ENCODE peak calls at places on chromosome 20, in seven cellular contexts. J, T, M, X, Z, Q and I are unnamed samples.

GRCh38 chr20:52945862-52946522 is 26.2 kb upstream of the TSHZ2 start:
- DNase-seq in J (no peak), T (no peak), M (no peak), X (no peak), Z (no peak), Q (no peak), I (no peak)

GRCh38 chr20:36461600-36462439 is 79.5 kb upstream of the MYL9 start:
- DNase-seq in J (peak; percentile 79), T (peak; percentile 77), M (no peak), X (peak; percentile 61), Z (no peak), Q (peak; percentile 83), I (no peak)

GRCh38 chr20:63640086-63640485 is 13.1 kb downstream of the STMN3 start:
- DNase-seq in J (no peak), T (no peak), M (no peak), X (no peak), Z (no peak), Q (peak; percentile 71), I (no peak)

GRCh38 chr20:54215157-54215789 is 7.4 kb downstream of the PFDN4 start:
- DNase-seq in J (no peak), T (no peak), M (no peak), X (no peak), Z (no peak), Q (no peak), I (no peak)

GRCh38 chr20:36197271-36197670 is 39.0 kb upstream of the AAR2 start:
- DNase-seq in J (no peak), T (no peak), M (no peak), X (no peak), Z (no peak), Q (no peak), I (no peak)

GRCh38 chr20:58084966-58085365 is 143.5 kb downstream of the ANKRD60 start:
- DNase-seq in J (no peak), T (no peak), M (no peak), X (no peak), Z (no peak), Q (no peak), I (no peak)

GRCh38 chr20:43550456-43550855 is 8.4 kb upstream of the SGK2 start:
- DNase-seq in J (no peak), T (no peak), M (no peak), X (no peak), Z (no peak), Q (no peak), I (no peak)

GRCh38 chr20:53413188-53413631 is 180.4 kb downstream of the ZNF217 start:
- DNase-seq in J (peak; percentile 96), T (no peak), M (no peak), X (no peak), Z (no peak), Q (peak; percentile 66), I (peak; percentile 69)

GRCh38 chr20:9417665-9418064 is 96.7 kb upstream of the LAMP5 start:
- DNase-seq in J (no peak), T (no peak), M (no peak), X (no peak), Z (no peak), Q (no peak), I (no peak)

GRCh38 chr20:10730629-10731183 is 56.9 kb upstream of the JAG1 start:
- DNase-seq in J (no peak), T (no peak), M (no peak), X (no peak), Z (no peak), Q (no peak), I (no peak)

GRCh38 chr20:54320148-54320607 is 112.3 kb downstream of the PFDN4 start:
- DNase-seq in J (peak; percentile 46), T (no peak), M (no peak), X (no peak), Z (no peak), Q (no peak), I (no peak)

GRCh38 chr20:64137598-64138031 is 26.6 kb upstream of the MYT1 start:
- DNase-seq in J (no peak), T (no peak), M (no peak), X (no peak), Z (no peak), Q (peak; percentile 46), I (no peak)

GRCh38 chr20:48962976-48963730 is 41.6 kb downstream of the ARFGEF2 start:
- DNase-seq in J (no peak), T (no peak), M (no peak), X (no peak), Z (no peak), Q (no peak), I (no peak)

GRCh38 chr20:17610566-17611289 is 40.9 kb downstream of the DSTN start:
- DNase-seq in J (peak; percentile 59), T (no peak), M (no peak), X (no peak), Z (no peak), Q (peak; percentile 69), I (no peak)

GRCh38 chr20:44728835-44729342 is 13.7 kb downstream of the CCN5 start:
- DNase-seq in J (peak; percentile 81), T (peak; percentile 64), M (no peak), X (no peak), Z (no peak), Q (peak; percentile 78), I (no peak)

GRCh38 chr20:44724423-44725091 is 9.4 kb downstream of the CCN5 start:
- DNase-seq in J (no peak), T (no peak), M (no peak), X (no peak), Z (no peak), Q (peak; percentile 59), I (no peak)

GRCh38 chr20:44725852-44726251 is 10.7 kb downstream of the CCN5 start:
- DNase-seq in J (no peak), T (no peak), M (no peak), X (no peak), Z (no peak), Q (no peak), I (no peak)

GRCh38 chr20:44723798-44724362 is 8.7 kb downstream of the CCN5 start:
- DNase-seq in J (no peak), T (no peak), M (no peak), X (no peak), Z (no peak), Q (peak; percentile 46), I (no peak)

DNA sequence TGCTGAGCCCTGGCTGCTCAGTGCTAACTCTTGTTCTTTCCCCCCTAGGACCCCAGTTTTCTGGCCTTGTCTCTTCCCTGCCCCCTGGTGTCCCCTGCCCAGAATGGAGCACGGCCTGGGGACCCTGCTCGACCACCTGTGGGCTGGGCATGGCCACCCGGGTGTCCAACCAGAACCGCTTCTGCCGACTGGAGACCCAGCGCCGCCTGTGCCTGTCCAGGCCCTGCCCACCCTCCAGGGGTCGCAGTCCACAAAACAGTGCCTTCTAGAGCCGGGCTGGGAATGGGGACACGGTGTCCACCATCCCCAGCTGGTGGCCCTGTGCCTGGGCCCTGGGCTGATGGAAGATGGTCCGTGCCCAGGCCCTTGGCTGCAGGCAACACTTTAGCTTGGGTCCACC is 11.9 kb downstream of the CCN5 start:
- DNase-seq in J (no peak), T (no peak), M (no peak), X (no peak), Z (no peak), Q (no peak), I (no peak)
- TF ChIP-seq CTCF in J (peak; percentile 36), T (no peak), M (no peak), X (no peak), Z (no peak), Q (no peak), I (no peak)

DNA sequence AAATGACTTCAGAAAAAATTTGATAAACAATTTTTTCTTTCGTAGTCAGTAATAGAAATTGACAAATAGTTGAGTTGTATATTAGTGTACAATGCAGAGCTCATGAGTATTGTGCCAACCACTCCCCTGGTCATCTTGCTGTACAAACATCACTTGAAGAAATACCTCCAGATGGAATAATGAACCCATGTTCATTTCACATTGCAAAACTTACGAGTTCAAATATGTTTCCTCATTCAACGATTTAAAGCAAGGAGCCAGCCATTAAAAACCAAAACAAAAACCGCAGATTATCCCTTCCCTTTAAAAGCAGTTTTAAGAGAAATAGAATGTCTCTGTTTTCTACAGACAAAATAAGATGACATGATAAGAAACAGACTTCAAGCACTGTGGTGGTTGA is 62.5 kb downstream of the RALGAPA2 start:
- DNase-seq in J (no peak), T (no peak), M (no peak), X (no peak), Z (no peak), Q (no peak), I (no peak)
- TF ChIP-seq CTCF in J (no peak), T (no peak), M (no peak), X (no peak), Z (no peak), Q (no peak), I (no peak)

DNA sequence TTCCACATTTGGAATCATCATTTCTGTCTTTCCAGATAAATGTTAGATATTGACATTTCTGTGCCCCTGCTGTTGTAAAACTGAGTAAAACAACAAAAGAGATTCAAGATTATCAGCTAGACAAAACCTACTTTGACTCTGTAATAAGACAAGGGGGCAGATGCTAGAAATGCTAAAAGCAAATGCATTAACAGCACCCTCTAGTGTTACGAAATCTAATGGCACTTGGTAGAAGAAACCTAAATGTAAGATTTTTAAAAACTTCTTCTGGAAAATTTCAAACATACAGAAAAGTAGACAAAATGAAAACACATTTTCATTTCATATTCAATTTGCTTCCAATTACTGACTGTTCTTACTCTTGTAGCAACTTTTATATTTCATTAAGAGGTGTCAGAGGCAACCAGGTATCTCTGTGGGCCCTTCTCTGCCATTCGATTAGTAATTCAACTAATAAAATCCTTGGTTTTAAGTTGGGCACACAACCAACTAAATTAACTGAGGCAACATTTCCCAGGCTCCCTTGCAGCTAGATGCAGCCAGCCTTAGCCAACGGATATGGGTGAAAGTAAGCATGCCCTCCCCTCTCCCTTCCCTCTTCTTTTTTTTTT is 45.0 kb downstream of the SLC23A2 start:
- DNase-seq in J (no peak), T (no peak), M (no peak), X (no peak), Z (no peak), Q (no peak), I (no peak)
- TF ChIP-seq CTCF in J (peak; percentile 92), T (peak; percentile 89), M (peak; percentile 68), X (peak; percentile 80), Z (peak; percentile 88), Q (peak; percentile 85), I (peak; percentile 93)

DNA sequence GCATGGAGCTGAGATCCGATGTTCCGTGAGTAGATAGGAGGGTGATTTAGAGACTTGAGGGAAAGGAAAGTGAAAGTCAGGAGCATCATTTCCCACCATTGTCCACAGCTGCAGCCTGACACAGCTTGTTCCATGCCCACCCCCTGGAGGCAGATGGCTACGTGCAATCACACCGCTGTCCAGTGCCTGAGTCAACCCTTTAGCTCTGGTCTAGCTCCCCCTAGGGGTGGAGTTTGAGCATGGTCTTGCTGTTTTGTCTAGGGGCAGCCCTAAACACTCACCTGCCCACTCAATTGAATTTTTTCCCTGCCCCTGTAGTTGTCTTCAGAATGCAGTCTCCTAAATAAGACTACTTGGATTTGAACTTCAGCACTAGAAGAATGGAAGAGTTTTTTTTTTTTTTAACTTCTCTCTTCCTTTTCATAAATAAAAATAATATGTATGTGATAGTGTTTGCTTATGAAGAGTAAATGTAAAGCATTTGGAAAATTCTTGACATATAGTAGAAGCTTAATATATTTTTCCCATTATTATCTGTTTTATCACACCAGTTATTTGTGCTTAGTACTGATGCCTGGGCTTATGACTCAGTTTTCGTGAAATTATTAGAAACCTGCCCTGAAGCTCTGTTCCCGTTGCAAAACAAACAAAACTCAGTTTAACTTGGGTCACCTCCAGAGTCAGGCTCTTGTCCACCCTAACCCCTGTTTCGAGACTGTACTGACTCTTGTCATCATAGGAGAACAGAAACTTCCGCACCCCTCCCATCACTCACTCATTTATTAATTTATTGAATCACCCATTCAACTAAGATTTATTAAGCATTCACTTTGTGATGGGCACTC is 814.8 kb downstream of the MAFB start:
- DNase-seq in J (peak; percentile 94), T (peak; percentile 58), M (peak; percentile 52), X (peak; percentile 68), Z (peak; percentile 73), Q (peak; percentile 73), I (peak; percentile 42)
- TF ChIP-seq CTCF in J (peak; percentile 96), T (peak; percentile 83), M (peak; percentile 79), X (peak; percentile 51), Z (peak; percentile 94), Q (peak; percentile 85), I (peak; percentile 72)